ENCODE peak calls at places on chromosomes 1 and 21, in nine cellular contexts. One of them, this sample, is unnamed.

GRCh38 chr21:27190601-27191000 is 223.7 kb upstream of the ADAMTS5 start:
- DNase-seq in SJCRH30: peak; percentile 13
- DNase-seq in brain microvascular endothelial cell: peak; percentile 9
- DNase-seq in cardiac muscle cell: peak; percentile 19
- DNase-seq in MM.1S: no peak
- DNase-seq in tibial nerve: peak; percentile 9
- DNase-seq in mammary epithelial cell: peak; percentile 75
- DNase-seq in CD8-positive, alpha-beta T cell: no peak
- DNase-seq in sigmoid colon: no peak
- DNase-seq in this sample: no peak

GRCh38 chr1:180962178-180962577 is 49.5 kb downstream of the KIAA1614 start:
- DNase-seq in MM.1S: peak; percentile 61
- DNase-seq in mammary epithelial cell: no peak
- DNase-seq in cardiac muscle cell: no peak
- DNase-seq in brain microvascular endothelial cell: no peak
- DNase-seq in tibial nerve: no peak
- DNase-seq in CD8-positive, alpha-beta T cell: no peak
- DNase-seq in sigmoid colon: no peak
- DNase-seq in SJCRH30: peak; percentile 67
- DNase-seq in this sample: no peak

GRCh38 chr1:48817505-48818114 is 40.9 kb upstream of the BEND5 start:
- DNase-seq in cardiac muscle cell: peak; percentile 77
- DNase-seq in MM.1S: peak; percentile 55
- DNase-seq in SJCRH30: peak; percentile 75
- DNase-seq in tibial nerve: peak; percentile 32
- DNase-seq in sigmoid colon: peak; percentile 71
- DNase-seq in CD8-positive, alpha-beta T cell: no peak
- DNase-seq in brain microvascular endothelial cell: peak; percentile 33
- DNase-seq in mammary epithelial cell: peak; percentile 47
- DNase-seq in this sample: peak; percentile 54

GRCh38 chr21:28247454-28248020 is 745.1 kb downstream of the LTN1 start:
- DNase-seq in mammary epithelial cell: no peak
- DNase-seq in MM.1S: no peak
- DNase-seq in CD8-positive, alpha-beta T cell: no peak
- DNase-seq in SJCRH30: no peak
- DNase-seq in cardiac muscle cell: no peak
- DNase-seq in tibial nerve: no peak
- DNase-seq in sigmoid colon: no peak
- DNase-seq in brain microvascular endothelial cell: no peak
- DNase-seq in this sample: no peak

GRCh38 chr1:180527270-180527669 is 24.9 kb upstream of the ACBD6 start:
- DNase-seq in sigmoid colon: no peak
- DNase-seq in MM.1S: no peak
- DNase-seq in CD8-positive, alpha-beta T cell: no peak
- DNase-seq in tibial nerve: no peak
- DNase-seq in cardiac muscle cell: no peak
- DNase-seq in mammary epithelial cell: peak; percentile 66
- DNase-seq in SJCRH30: peak; percentile 12
- DNase-seq in brain microvascular endothelial cell: peak; percentile 50
- DNase-seq in this sample: no peak

GRCh38 chr1:210944255-210944654 is 189.7 kb downstream of the KCNH1 start:
- DNase-seq in MM.1S: no peak
- DNase-seq in CD8-positive, alpha-beta T cell: no peak
- DNase-seq in mammary epithelial cell: no peak
- DNase-seq in tibial nerve: no peak
- DNase-seq in cardiac muscle cell: no peak
- DNase-seq in SJCRH30: peak; percentile 65
- DNase-seq in brain microvascular endothelial cell: no peak
- DNase-seq in sigmoid colon: no peak
- DNase-seq in this sample: no peak

GRCh38 chr1:10538608-10539355 is 64.0 kb downstream of the PEX14 start:
- DNase-seq in SJCRH30: no peak
- DNase-seq in sigmoid colon: no peak
- DNase-seq in CD8-positive, alpha-beta T cell: no peak
- DNase-seq in cardiac muscle cell: no peak
- DNase-seq in mammary epithelial cell: no peak
- DNase-seq in brain microvascular endothelial cell: no peak
- DNase-seq in MM.1S: no peak
- DNase-seq in tibial nerve: no peak
- DNase-seq in this sample: no peak

GRCh38 chr1:223076382-223076781 is 66.7 kb downstream of the TLR5 start:
- DNase-seq in MM.1S: no peak
- DNase-seq in tibial nerve: no peak
- DNase-seq in SJCRH30: no peak
- DNase-seq in CD8-positive, alpha-beta T cell: no peak
- DNase-seq in cardiac muscle cell: peak; percentile 22
- DNase-seq in sigmoid colon: no peak
- DNase-seq in brain microvascular endothelial cell: no peak
- DNase-seq in mammary epithelial cell: no peak
- DNase-seq in this sample: peak; percentile 78

GRCh38 chr1:49995734-49996133 is 28.0 kb downstream of the AGBL4 start:
- DNase-seq in cardiac muscle cell: no peak
- DNase-seq in CD8-positive, alpha-beta T cell: no peak
- DNase-seq in sigmoid colon: no peak
- DNase-seq in MM.1S: no peak
- DNase-seq in mammary epithelial cell: peak; percentile 3
- DNase-seq in tibial nerve: no peak
- DNase-seq in brain microvascular endothelial cell: no peak
- DNase-seq in SJCRH30: peak; percentile 6
- DNase-seq in this sample: no peak

DNA sequence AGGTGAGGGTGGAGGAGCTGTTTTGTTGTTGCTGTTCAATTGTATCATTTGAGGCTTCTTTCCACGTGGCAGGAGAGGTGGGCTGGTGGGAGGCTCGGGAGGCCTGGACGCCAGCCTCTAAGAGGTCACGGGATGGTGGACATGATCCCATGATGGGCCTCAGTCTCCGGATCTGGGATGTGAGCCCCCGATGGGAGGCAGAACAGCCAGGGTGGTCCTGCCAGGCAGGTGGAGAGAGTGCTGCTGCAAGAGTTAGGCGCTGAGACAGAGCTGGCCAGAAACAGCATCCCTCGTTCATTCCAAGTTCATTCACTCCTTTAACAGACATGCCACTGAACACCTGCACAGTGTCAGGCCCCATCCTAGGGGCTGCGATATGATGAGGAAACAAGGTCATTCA is 41.1 kb upstream of the POU3F1 start:
- DNase-seq in cardiac muscle cell: no peak
- DNase-seq in CD8-positive, alpha-beta T cell: no peak
- DNase-seq in mammary epithelial cell: no peak
- DNase-seq in brain microvascular endothelial cell: no peak
- DNase-seq in SJCRH30: no peak
- DNase-seq in MM.1S: no peak
- DNase-seq in sigmoid colon: no peak
- DNase-seq in tibial nerve: no peak
- DNase-seq in this sample: no peak
- H3K36me3 ChIP-seq in cardiac muscle cell: no peaks in the 10 kb centered on the region
- H3K36me3 ChIP-seq in CD8-positive, alpha-beta T cell: no peaks in the 10 kb centered on the region
- H3K36me3 ChIP-seq in mammary epithelial cell: no peaks in the 10 kb centered on the region
- H3K36me3 ChIP-seq in brain microvascular endothelial cell: no peaks in the 10 kb centered on the region
- H3K36me3 ChIP-seq in SJCRH30: no peaks in the 10 kb centered on the region
- H3K36me3 ChIP-seq in MM.1S: no peaks in the 10 kb centered on the region
- H3K36me3 ChIP-seq in sigmoid colon: no peaks in the 10 kb centered on the region
- H3K36me3 ChIP-seq in tibial nerve: no peaks in the 10 kb centered on the region
- H3K36me3 ChIP-seq in this sample: no peaks in the 10 kb centered on the region

DNA sequence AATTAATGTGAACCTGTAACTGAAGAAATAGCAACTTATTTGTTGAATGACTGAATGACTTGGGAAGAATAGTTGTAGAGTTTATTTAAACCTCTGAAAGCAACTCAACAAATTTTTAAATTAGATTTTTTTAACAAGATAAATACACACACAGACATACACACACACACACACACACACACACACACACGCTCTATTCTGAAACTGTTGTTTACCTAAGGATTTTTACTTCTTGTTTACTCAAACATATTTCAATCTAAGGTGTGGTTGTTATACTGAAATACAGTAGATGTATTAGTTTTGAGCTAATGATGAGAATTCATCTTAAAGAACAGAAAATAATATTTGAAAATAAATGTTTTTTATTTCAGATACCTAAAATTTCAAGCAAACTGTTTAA is 11.5 kb downstream of the ACADM start:
- DNase-seq in MM.1S: no peak
- DNase-seq in mammary epithelial cell: no peak
- DNase-seq in CD8-positive, alpha-beta T cell: no peak
- DNase-seq in brain microvascular endothelial cell: no peak
- DNase-seq in tibial nerve: no peak
- DNase-seq in cardiac muscle cell: no peak
- DNase-seq in sigmoid colon: no peak
- DNase-seq in SJCRH30: no peak
- DNase-seq in this sample: no peak
- H3K36me3 ChIP-seq in MM.1S: no peaks in the 10 kb centered on the region
- H3K36me3 ChIP-seq in mammary epithelial cell: peaks cover 23% of the 10 kb centered on the region
- H3K36me3 ChIP-seq in CD8-positive, alpha-beta T cell: peaks cover 8% of the 10 kb centered on the region
- H3K36me3 ChIP-seq in brain microvascular endothelial cell: peaks cover 9% of the 10 kb centered on the region
- H3K36me3 ChIP-seq in tibial nerve: peaks cover 6% of the 10 kb centered on the region
- H3K36me3 ChIP-seq in cardiac muscle cell: peaks cover 60% of the 10 kb centered on the region
- H3K36me3 ChIP-seq in sigmoid colon: peaks cover 4% of the 10 kb centered on the region
- H3K36me3 ChIP-seq in SJCRH30: peaks cover 52% of the 10 kb centered on the region
- H3K36me3 ChIP-seq in this sample: peaks cover 96% of the 10 kb centered on the region

GRCh38 chr1:31628931-31629582 is 11.6 kb downstream of the HCRTR1 start:
- DNase-seq in cardiac muscle cell: no peak
- DNase-seq in tibial nerve: no peak
- DNase-seq in brain microvascular endothelial cell: no peak
- DNase-seq in CD8-positive, alpha-beta T cell: no peak
- DNase-seq in MM.1S: no peak
- DNase-seq in mammary epithelial cell: no peak
- DNase-seq in SJCRH30: no peak
- DNase-seq in sigmoid colon: no peak
- DNase-seq in this sample: no peak
- H3K36me3 ChIP-seq in cardiac muscle cell: peaks cover 8% of the 10 kb centered on the region
- H3K36me3 ChIP-seq in tibial nerve: peaks cover 13% of the 10 kb centered on the region
- H3K36me3 ChIP-seq in brain microvascular endothelial cell: peaks cover 36% of the 10 kb centered on the region
- H3K36me3 ChIP-seq in CD8-positive, alpha-beta T cell: peaks cover 53% of the 10 kb centered on the region
- H3K36me3 ChIP-seq in MM.1S: peaks cover 3% of the 10 kb centered on the region
- H3K36me3 ChIP-seq in mammary epithelial cell: peaks cover 13% of the 10 kb centered on the region
- H3K36me3 ChIP-seq in SJCRH30: peaks cover 13% of the 10 kb centered on the region
- H3K36me3 ChIP-seq in sigmoid colon: peaks cover 44% of the 10 kb centered on the region
- H3K36me3 ChIP-seq in this sample: peaks cover 13% of the 10 kb centered on the region

DNA sequence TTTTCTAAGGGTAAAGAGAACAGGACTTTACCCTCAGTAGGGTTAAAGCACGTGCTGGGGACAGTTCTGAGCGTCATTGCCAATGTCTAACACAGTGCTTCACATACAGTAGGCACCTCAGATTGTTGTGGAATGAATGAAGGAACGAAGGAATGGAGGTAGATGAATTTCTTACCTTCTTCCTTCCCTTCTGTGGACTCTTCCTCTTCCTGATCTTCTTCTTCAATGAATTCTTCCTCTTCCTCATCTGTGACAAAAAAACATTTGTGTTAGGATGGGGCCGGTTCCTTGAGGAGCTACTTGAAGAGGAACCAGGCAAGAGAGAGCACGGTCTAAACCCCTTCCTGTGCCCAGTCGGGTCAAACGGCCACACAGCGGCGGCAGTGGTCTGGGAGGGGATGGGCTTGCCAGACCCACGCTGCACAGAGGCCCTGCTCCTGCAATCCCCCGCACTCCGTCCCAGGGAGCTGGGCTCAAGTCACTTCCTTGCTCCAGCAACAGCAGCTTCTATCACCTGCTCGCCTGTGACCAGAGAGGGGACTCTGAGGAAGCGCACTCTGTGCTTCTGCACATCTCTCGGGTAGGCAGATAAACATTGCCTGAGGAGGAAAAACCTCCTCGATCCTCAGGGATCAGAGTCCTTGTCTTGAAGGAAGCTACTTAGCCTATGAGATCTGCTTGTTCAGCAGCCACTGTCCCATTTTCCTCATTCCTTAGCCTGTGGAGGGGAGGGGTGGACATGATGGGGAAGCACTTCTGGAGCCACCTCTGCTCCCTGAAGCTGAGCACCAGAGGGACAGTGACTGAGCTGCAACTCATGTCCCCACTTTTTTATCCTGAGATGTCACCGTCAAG is 8.0 kb upstream of the SLC30A2 start:
- DNase-seq in SJCRH30: no peak
- DNase-seq in cardiac muscle cell: no peak
- DNase-seq in tibial nerve: no peak
- DNase-seq in brain microvascular endothelial cell: no peak
- DNase-seq in MM.1S: no peak
- DNase-seq in mammary epithelial cell: no peak
- DNase-seq in sigmoid colon: no peak
- DNase-seq in CD8-positive, alpha-beta T cell: no peak
- DNase-seq in this sample: no peak
- H3K36me3 ChIP-seq in SJCRH30: no peaks in the 10 kb centered on the region
- H3K36me3 ChIP-seq in cardiac muscle cell: peaks cover 48% of the 10 kb centered on the region
- H3K36me3 ChIP-seq in tibial nerve: no peaks in the 10 kb centered on the region
- H3K36me3 ChIP-seq in brain microvascular endothelial cell: no peaks in the 10 kb centered on the region
- H3K36me3 ChIP-seq in MM.1S: no peaks in the 10 kb centered on the region
- H3K36me3 ChIP-seq in mammary epithelial cell: no peaks in the 10 kb centered on the region
- H3K36me3 ChIP-seq in sigmoid colon: no peaks in the 10 kb centered on the region
- H3K36me3 ChIP-seq in CD8-positive, alpha-beta T cell: no peaks in the 10 kb centered on the region
- H3K36me3 ChIP-seq in this sample: peaks cover 82% of the 10 kb centered on the region

GRCh38 chr1:197103295-197103694 is 36.2 kb upstream of the F13B start:
- DNase-seq in SJCRH30: no peak
- DNase-seq in MM.1S: no peak
- DNase-seq in brain microvascular endothelial cell: peak; percentile 17
- DNase-seq in mammary epithelial cell: no peak
- DNase-seq in tibial nerve: no peak
- DNase-seq in sigmoid colon: no peak
- DNase-seq in CD8-positive, alpha-beta T cell: no peak
- DNase-seq in cardiac muscle cell: no peak
- DNase-seq in this sample: no peak
- H3K36me3 ChIP-seq in SJCRH30: peaks cover 43% of the 10 kb centered on the region
- H3K36me3 ChIP-seq in MM.1S: peaks cover 12% of the 10 kb centered on the region
- H3K36me3 ChIP-seq in brain microvascular endothelial cell: no peaks in the 10 kb centered on the region
- H3K36me3 ChIP-seq in mammary epithelial cell: peaks cover 10% of the 10 kb centered on the region
- H3K36me3 ChIP-seq in tibial nerve: no peaks in the 10 kb centered on the region
- H3K36me3 ChIP-seq in sigmoid colon: no peaks in the 10 kb centered on the region
- H3K36me3 ChIP-seq in CD8-positive, alpha-beta T cell: no peaks in the 10 kb centered on the region
- H3K36me3 ChIP-seq in cardiac muscle cell: peaks cover 4% of the 10 kb centered on the region
- H3K36me3 ChIP-seq in this sample: no peaks in the 10 kb centered on the region

GRCh38 chr1:166858726-166859419 is 17.2 kb downstream of the TADA1 start:
- DNase-seq in tibial nerve: no peak
- DNase-seq in cardiac muscle cell: no peak
- DNase-seq in SJCRH30: no peak
- DNase-seq in mammary epithelial cell: no peak
- DNase-seq in sigmoid colon: no peak
- DNase-seq in CD8-positive, alpha-beta T cell: no peak
- DNase-seq in brain microvascular endothelial cell: no peak
- DNase-seq in MM.1S: no peak
- DNase-seq in this sample: no peak
- H3K36me3 ChIP-seq in tibial nerve: no peaks in the 10 kb centered on the region
- H3K36me3 ChIP-seq in cardiac muscle cell: peaks cover 55% of the 10 kb centered on the region
- H3K36me3 ChIP-seq in SJCRH30: peaks cover 26% of the 10 kb centered on the region
- H3K36me3 ChIP-seq in mammary epithelial cell: peaks cover 22% of the 10 kb centered on the region
- H3K36me3 ChIP-seq in sigmoid colon: peaks cover 10% of the 10 kb centered on the region
- H3K36me3 ChIP-seq in CD8-positive, alpha-beta T cell: peaks cover 21% of the 10 kb centered on the region
- H3K36me3 ChIP-seq in brain microvascular endothelial cell: peaks cover 16% of the 10 kb centered on the region
- H3K36me3 ChIP-seq in MM.1S: peaks cover 42% of the 10 kb centered on the region
- H3K36me3 ChIP-seq in this sample: peaks cover 60% of the 10 kb centered on the region

GRCh38 chr1:114367810-114368209 is 143.2 kb downstream of the TRIM33 start:
- DNase-seq in mammary epithelial cell: no peak
- DNase-seq in CD8-positive, alpha-beta T cell: no peak
- DNase-seq in tibial nerve: no peak
- DNase-seq in MM.1S: no peak
- DNase-seq in SJCRH30: no peak
- DNase-seq in sigmoid colon: no peak
- DNase-seq in brain microvascular endothelial cell: no peak
- DNase-seq in cardiac muscle cell: no peak
- DNase-seq in this sample: no peak
- H3K36me3 ChIP-seq in mammary epithelial cell: no peaks in the 10 kb centered on the region
- H3K36me3 ChIP-seq in CD8-positive, alpha-beta T cell: no peaks in the 10 kb centered on the region
- H3K36me3 ChIP-seq in tibial nerve: no peaks in the 10 kb centered on the region
- H3K36me3 ChIP-seq in MM.1S: no peaks in the 10 kb centered on the region
- H3K36me3 ChIP-seq in SJCRH30: no peaks in the 10 kb centered on the region
- H3K36me3 ChIP-seq in sigmoid colon: no peaks in the 10 kb centered on the region
- H3K36me3 ChIP-seq in brain microvascular endothelial cell: no peaks in the 10 kb centered on the region
- H3K36me3 ChIP-seq in cardiac muscle cell: no peaks in the 10 kb centered on the region
- H3K36me3 ChIP-seq in this sample: no peaks in the 10 kb centered on the region